ENCODE peak calls at places on chromosomes 11 and 22, in ten cellular contexts. I is foreskin fibroblast, H is cardiac fibroblast, L is AG09309, Z is tibial artery, J is fibroblast of mammary gland, T is adrenal gland, C is epithelial cell of esophagus, W is GM12865, S is neural progenitor cell. P is an unnamed sample.

GRCh38 chr22:26321469-26321913 is 107.6 kb upstream of the ASPHD2 start:
- DNase-seq in Z (no peak), I (peak; percentile 87), J (peak; percentile 64), L (peak; percentile 87), W (no peak), H (peak; percentile 5), T (no peak), C (no peak), S (no peak), P (peak; percentile 36)

GRCh38 chr22:50529416-50530279 is at the start of gene TYMP:
- DNase-seq in S (peak; percentile 44), W (peak; percentile 93), I (peak; percentile 54), J (no peak), C (peak; percentile 83), T (peak; percentile 75), Z (no peak), H (peak; percentile 83), L (no peak), P (peak; percentile 29)

GRCh38 chr11:47514825-47515647 is 37.9 kb downstream of the CELF1 start:
- DNase-seq in C (peak; percentile 69), T (peak; percentile 42), W (peak; percentile 73), H (peak; percentile 82), Z (no peak), S (no peak), J (peak; percentile 95), L (peak; percentile 54), I (peak; percentile 88), P (peak; percentile 91)

GRCh38 chr11:119678351-119678750 is 50.6 kb downstream of the NECTIN1 start:
- DNase-seq in Z (no peak), L (no peak), C (no peak), J (no peak), H (no peak), T (no peak), S (no peak), W (no peak), I (no peak), P (no peak)

GRCh38 chr22:30860176-30861105 is 108.1 kb downstream of the MORC2 start:
- DNase-seq in C (no peak), Z (no peak), J (no peak), S (no peak), L (no peak), I (no peak), T (peak; percentile 2), W (no peak), H (no peak), P (no peak)

GRCh38 chr11:74604311-74604710 is 11.9 kb downstream of the POLD3 start:
- DNase-seq in L (no peak), S (no peak), Z (no peak), J (no peak), I (no peak), C (no peak), W (no peak), T (no peak), H (no peak), P (no peak)

GRCh38 chr11:35796542-35796941 is 134.0 kb downstream of the TRIM44 start:
- DNase-seq in S (no peak), C (peak; percentile 76), Z (no peak), W (no peak), J (no peak), T (no peak), H (peak; percentile 39), I (peak; percentile 65), L (no peak), P (peak; percentile 31)

GRCh38 chr22:44404341-44405020 is 91.7 kb upstream of the SHISAL1 start:
- DNase-seq in C (no peak), J (no peak), I (no peak), H (no peak), W (no peak), Z (no peak), T (no peak), L (no peak), S (no peak), P (no peak)

GRCh38 chr11:35662649-35663407 is at the start of gene TRIM44:
- DNase-seq in W (peak; percentile 93), J (peak; percentile 73), S (peak; percentile 74), I (peak; percentile 81), H (peak; percentile 89), L (peak; percentile 37), Z (peak; percentile 76), T (peak; percentile 89), C (peak; percentile 81), P (peak; percentile 85)

GRCh38 chr11:88167853-88168252 is 7.4 kb downstream of the RAB38 start:
- DNase-seq in T (no peak), J (no peak), C (no peak), S (no peak), I (no peak), W (no peak), H (no peak), Z (no peak), L (no peak), P (no peak)

GRCh38 chr11:2652857-2653643 is 46.7 kb downstream of the KCNQ1OT1 start:
- DNase-seq in Z (no peak), T (no peak), I (no peak), W (no peak), J (no peak), S (no peak), H (peak; percentile 20), C (no peak), L (no peak), P (no peak)

GRCh38 chr11:45232341-45233080 is 53.6 kb downstream of the SYT13 start:
- DNase-seq in H (no peak), L (no peak), Z (peak; percentile 2), J (no peak), I (no peak), W (no peak), C (no peak), T (no peak), S (no peak), P (no peak)

GRCh38 chr11:65578667-65579066 is 2.8 kb downstream of the EHBP1L1 start:
- DNase-seq in I (no peak), J (no peak), C (no peak), T (no peak), W (no peak), L (no peak), H (no peak), S (no peak), Z (no peak), P (no peak)

GRCh38 chr11:69307871-69308381 is 14.0 kb downstream of the MYEOV start:
- DNase-seq in L (no peak), Z (no peak), W (no peak), S (no peak), I (no peak), H (no peak), C (no peak), T (no peak), J (no peak), P (no peak)

GRCh38 chr11:12090061-12090572 is 20.3 kb upstream of the MICAL2 start:
- DNase-seq in J (peak; percentile 78), H (peak; percentile 64), I (peak; percentile 63), T (no peak), W (peak; percentile 22), C (peak; percentile 91), Z (peak; percentile 18), S (no peak), L (no peak), P (peak; percentile 69)

GRCh38 chr11:12089473-12089872 is 20.9 kb upstream of the MICAL2 start:
- DNase-seq in L (no peak), C (peak; percentile 67), S (no peak), T (no peak), I (no peak), W (no peak), Z (peak; percentile 16), J (peak; percentile 52), H (no peak), P (no peak)

GRCh38 chr11:12092714-12093113 is 17.7 kb upstream of the MICAL2 start:
- DNase-seq in J (no peak), T (no peak), S (peak; percentile 56), H (no peak), Z (no peak), L (no peak), W (no peak), C (no peak), I (no peak), P (no peak)

GRCh38 chr11:12090761-12091261 is 19.6 kb upstream of the MICAL2 start:
- DNase-seq in T (no peak), S (no peak), W (no peak), C (peak; percentile 99), H (no peak), Z (peak; percentile 11), I (no peak), J (no peak), L (no peak), P (no peak)

DNA sequence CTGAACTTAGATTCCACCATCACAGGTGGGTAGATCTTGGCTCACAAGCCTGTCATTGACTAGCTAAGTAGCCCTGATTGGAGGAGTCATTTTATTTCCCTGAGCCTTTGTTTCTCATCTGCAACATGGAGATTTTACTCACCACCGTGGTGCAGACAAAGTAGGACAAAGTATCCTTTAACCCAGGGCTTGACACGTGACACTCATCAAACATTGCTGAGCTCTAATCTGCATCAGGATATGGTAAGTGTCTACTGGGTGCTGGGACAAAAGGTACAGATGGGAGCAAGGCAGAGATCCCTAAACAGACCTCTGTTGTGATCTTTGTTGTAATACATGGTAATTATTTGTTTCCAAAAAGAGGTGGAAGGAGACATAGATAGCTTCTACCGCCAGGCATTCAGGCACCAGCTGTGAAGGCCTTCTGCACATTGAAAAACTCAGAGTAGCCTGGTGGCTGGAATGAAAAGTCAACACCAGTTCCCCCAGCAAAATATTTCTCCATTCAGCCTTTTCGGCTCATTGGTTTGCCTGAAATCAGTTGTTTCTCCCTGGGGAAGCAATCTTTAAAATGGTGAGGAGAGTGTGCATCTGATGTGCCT is 18.3 kb upstream of the MICAL2 start:
- DNase-seq in T (no peak), S (peak; percentile 30), J (no peak), W (no peak), C (no peak), Z (peak; percentile 16), H (no peak), I (no peak), L (no peak), P (no peak)
- TF ChIP-seq CTCF in T (no peak), S (no peak), J (no peak), W (no peak), C (no peak), Z (peak; percentile 40), H (no peak), I (no peak), L (peak; percentile 5), P (no peak)

GRCh38 chr22:41976070-41976901 is 7.0 kb downstream of the SEPTIN3 start:
- DNase-seq in Z (no peak), J (no peak), W (peak; percentile 38), S (peak; percentile 81), I (no peak), C (peak; percentile 26), H (no peak), L (no peak), T (no peak), P (no peak)
- H3K4me3 ChIP-seq in Z (peak overlapping the region; percentile 33), J (no peak overlapping the region), W (peak overlapping the region; percentile 60), S (peak overlapping the region; percentile 80), I (peak overlapping the region; percentile 24), C (no peak overlapping the region), H (peak overlapping the region; percentile 28), L (peak overlapping the region; percentile 27), T (peak overlapping the region; percentile 68), P (peak overlapping the region; percentile 40)

GRCh38 chr11:125075900-125076317 is 12.8 kb downstream of the SLC37A2 start:
- DNase-seq in I (no peak), H (no peak), W (no peak), Z (no peak), S (no peak), C (peak; percentile 82), T (peak; percentile 63), J (no peak), L (no peak), P (no peak)
- TF ChIP-seq CTCF in I (no peak), H (no peak), W (no peak), Z (no peak), S (no peak), C (peak; percentile 16), T (no peak), J (no peak), L (no peak), P (no peak)

GRCh38 chr11:64035581-64035980 is at the start of gene FLRT1:
- DNase-seq in L (no peak), T (no peak), S (peak; percentile 70), H (no peak), Z (no peak), J (no peak), W (no peak), I (no peak), C (no peak), P (no peak)
- H3K4me3 ChIP-seq in L (peak within 1 kb of the TSS; percentile 40), T (peak within 1 kb of the TSS; percentile 57), S (peak within 1 kb of the TSS; percentile 62), H (peak within 1 kb of the TSS; percentile 28), Z (peak within 1 kb of the TSS; percentile 36), J (no peak within 1 kb of the TSS), W (no peak within 1 kb of the TSS), I (peak within 1 kb of the TSS; percentile 36), C (no peak within 1 kb of the TSS), P (peak within 1 kb of the TSS; percentile 51)